ENCODE peak calls at places on chromosomes 5 and 9, in ten cellular contexts. E is ACHN, K is iPS-NIHi11, M is amniotic epithelial cell, Q is NCI-H1092 treated with DMSO at 0.1 percent for 48 hours, H is foreskin keratinocyte, J is left colon, X is fibroblast of mammary gland, N is EL, C is amniotic stem cell. Z is an unnamed sample.

GRCh38 chr9:15070716-15071115 is 160.5 kb upstream of the FREM1 start:
- DNase-seq in E (no peak), K (no peak), M (no peak), Q (no peak), H (no peak), J (no peak), X (no peak), N (no peak), C (no peak), Z (no peak)

GRCh38 chr5:32187675-32188074 is 13.6 kb upstream of the GOLPH3 start:
- DNase-seq in E (no peak), K (no peak), M (no peak), Q (no peak), H (no peak), J (no peak), X (no peak), N (no peak), C (no peak), Z (no peak)

GRCh38 chr9:726005-726404 is 115.5 kb upstream of the DMRT1 start:
- DNase-seq in E (no peak), K (no peak), M (no peak), Q (no peak), H (no peak), J (no peak), X (no peak), N (no peak), C (no peak), Z (no peak)

GRCh38 chr5:139762624-139763170 is 32.9 kb upstream of the PSD2 start:
- DNase-seq in E (no peak), K (no peak), M (no peak), Q (no peak), H (no peak), J (no peak), X (no peak), N (no peak), C (no peak), Z (peak)

GRCh38 chr9:124202447-124202971 is 55.2 kb upstream of the NEK6 start:
- DNase-seq in E (no peak), K (no peak), M (no peak), Q (no peak), H (no peak), J (peak), X (no peak), N (peak), C (no peak), Z (no peak)

GRCh38 chr5:93899026-93899600 is 157.7 kb upstream of the POU5F2 start:
- DNase-seq in E (peak), K (peak), M (no peak), Q (no peak), H (no peak), J (no peak), X (peak), N (peak), C (no peak), Z (no peak)

GRCh38 chr9:8329561-8330283 is 530.1 kb upstream of the DMAC1 start:
- DNase-seq in E (no peak), K (peak), M (no peak), Q (peak), H (no peak), J (no peak), X (no peak), N (no peak), C (no peak), Z (peak)

GRCh38 chr5:158739941-158740340 is 359.8 kb downstream of the EBF1 start:
- DNase-seq in E (no peak), K (no peak), M (peak), Q (no peak), H (no peak), J (no peak), X (peak), N (no peak), C (no peak), Z (peak)

GRCh38 chr5:40666657-40667056 is 13.1 kb upstream of the PTGER4 start:
- DNase-seq in E (no peak), K (no peak), M (no peak), Q (no peak), H (no peak), J (no peak), X (no peak), N (no peak), C (no peak), Z (no peak)

Z was measured in ELF-1.